ENCODE peak calls at places on chromosome 17, in six cellular contexts. One of them, this sample, is unnamed.

GRCh38 chr17:1643999-1644492 is 1.5 kb downstream of the SCARF1 start:
- DNase-seq in osteoblast: peak; percentile 91
- DNase-seq in WERI-Rb-1: no peak
- DNase-seq in neural progenitor cell: no peak
- DNase-seq in fibroblast of lung: no peak
- DNase-seq in mammary epithelial cell: no peak
- DNase-seq in this sample: no peak

GRCh38 chr17:37179893-37180292 is 195.9 kb upstream of the C17orf78 start:
- DNase-seq in WERI-Rb-1: no peak
- DNase-seq in osteoblast: no peak
- DNase-seq in neural progenitor cell: no peak
- DNase-seq in fibroblast of lung: peak; percentile 72
- DNase-seq in mammary epithelial cell: peak; percentile 61
- DNase-seq in this sample: peak; percentile 71

GRCh38 chr17:41734139-41734948 is at the start of gene HAP1:
- DNase-seq in neural progenitor cell: peak; percentile 79
- DNase-seq in fibroblast of lung: peak; percentile 17
- DNase-seq in osteoblast: peak; percentile 89
- DNase-seq in WERI-Rb-1: peak; percentile 81
- DNase-seq in mammary epithelial cell: peak; percentile 67
- DNase-seq in this sample: peak; percentile 21

GRCh38 chr17:44758414-44759095 is at the start of gene ADAM11:
- DNase-seq in mammary epithelial cell: no peak
- DNase-seq in WERI-Rb-1: no peak
- DNase-seq in fibroblast of lung: no peak
- DNase-seq in osteoblast: peak; percentile 96
- DNase-seq in neural progenitor cell: peak; percentile 69
- DNase-seq in this sample: no peak

GRCh38 chr17:6366144-6366755 is 68.7 kb downstream of the AIPL1 start:
- DNase-seq in fibroblast of lung: peak; percentile 19
- DNase-seq in WERI-Rb-1: peak; percentile 26
- DNase-seq in neural progenitor cell: no peak
- DNase-seq in mammary epithelial cell: peak; percentile 90
- DNase-seq in osteoblast: no peak
- DNase-seq in this sample: no peak

GRCh38 chr17:58300336-58300735 is 19.6 kb upstream of the MPO start:
- DNase-seq in neural progenitor cell: no peak
- DNase-seq in osteoblast: no peak
- DNase-seq in WERI-Rb-1: no peak
- DNase-seq in fibroblast of lung: no peak
- DNase-seq in mammary epithelial cell: no peak
- DNase-seq in this sample: no peak

GRCh38 chr17:43042025-43042424 is 17.0 kb downstream of the RND2 start:
- DNase-seq in mammary epithelial cell: no peak
- DNase-seq in neural progenitor cell: peak; percentile 34
- DNase-seq in osteoblast: peak; percentile 38
- DNase-seq in WERI-Rb-1: peak; percentile 89
- DNase-seq in fibroblast of lung: no peak
- DNase-seq in this sample: no peak

GRCh38 chr17:50318551-50319310 is 27.2 kb upstream of the XYLT2 start:
- DNase-seq in neural progenitor cell: no peak
- DNase-seq in osteoblast: no peak
- DNase-seq in mammary epithelial cell: peak; percentile 73
- DNase-seq in fibroblast of lung: peak; percentile 28
- DNase-seq in WERI-Rb-1: peak; percentile 94
- DNase-seq in this sample: no peak

GRCh38 chr17:49565948-49566491 is 9.7 kb upstream of the NXPH3 start:
- DNase-seq in mammary epithelial cell: peak; percentile 38
- DNase-seq in osteoblast: peak; percentile 39
- DNase-seq in WERI-Rb-1: peak; percentile 57
- DNase-seq in fibroblast of lung: peak; percentile 38
- DNase-seq in neural progenitor cell: no peak
- DNase-seq in this sample: peak; percentile 69

GRCh38 chr17:12438813-12439586 is 226.7 kb upstream of the MYOCD start:
- DNase-seq in WERI-Rb-1: no peak
- DNase-seq in neural progenitor cell: no peak
- DNase-seq in mammary epithelial cell: no peak
- DNase-seq in osteoblast: no peak
- DNase-seq in fibroblast of lung: no peak
- DNase-seq in this sample: no peak

GRCh38 chr17:72334205-72334604 is 213.4 kb downstream of the SOX9 start:
- DNase-seq in fibroblast of lung: peak; percentile 46
- DNase-seq in mammary epithelial cell: peak; percentile 33
- DNase-seq in WERI-Rb-1: no peak
- DNase-seq in osteoblast: peak; percentile 91
- DNase-seq in neural progenitor cell: no peak
- DNase-seq in this sample: peak; percentile 44

GRCh38 chr17:16459850-16460550 is 32.0 kb downstream of the LRRC75A start:
- DNase-seq in WERI-Rb-1: no peak
- DNase-seq in neural progenitor cell: peak; percentile 30
- DNase-seq in mammary epithelial cell: peak; percentile 47
- DNase-seq in osteoblast: peak; percentile 37
- DNase-seq in fibroblast of lung: no peak
- DNase-seq in this sample: no peak

GRCh38 chr17:47257651-47258339 is 4.2 kb downstream of the ITGB3 start:
- DNase-seq in fibroblast of lung: peak; percentile 66
- DNase-seq in mammary epithelial cell: peak; percentile 91
- DNase-seq in osteoblast: peak; percentile 95
- DNase-seq in neural progenitor cell: no peak
- DNase-seq in WERI-Rb-1: no peak
- DNase-seq in this sample: peak; percentile 62

GRCh38 chr17:61260061-61260797 is 139.4 kb upstream of the TBX2 start:
- DNase-seq in fibroblast of lung: peak; percentile 91
- DNase-seq in neural progenitor cell: no peak
- DNase-seq in WERI-Rb-1: no peak
- DNase-seq in mammary epithelial cell: no peak
- DNase-seq in osteoblast: no peak
- DNase-seq in this sample: peak; percentile 57

GRCh38 chr17:66032082-66032712 is 159.7 kb downstream of the CEP112 start:
- DNase-seq in WERI-Rb-1: no peak
- DNase-seq in fibroblast of lung: no peak
- DNase-seq in osteoblast: no peak
- DNase-seq in mammary epithelial cell: no peak
- DNase-seq in neural progenitor cell: no peak
- DNase-seq in this sample: no peak

GRCh38 chr17:6556121-6557039 is at the start of gene PITPNM3:
- DNase-seq in fibroblast of lung: no peak
- DNase-seq in WERI-Rb-1: no peak
- DNase-seq in osteoblast: peak; percentile 89
- DNase-seq in neural progenitor cell: peak; percentile 72
- DNase-seq in mammary epithelial cell: peak; percentile 33
- DNase-seq in this sample: no peak

GRCh38 chr17:71937914-71938313 is 182.9 kb upstream of the SOX9 start:
- DNase-seq in neural progenitor cell: no peak
- DNase-seq in WERI-Rb-1: no peak
- DNase-seq in osteoblast: no peak
- DNase-seq in mammary epithelial cell: no peak
- DNase-seq in fibroblast of lung: no peak
- DNase-seq in this sample: no peak

GRCh38 chr17:63436523-63437110 is 9.5 kb downstream of the CYB561 start:
- DNase-seq in mammary epithelial cell: no peak
- DNase-seq in fibroblast of lung: peak; percentile 44
- DNase-seq in osteoblast: peak; percentile 85
- DNase-seq in neural progenitor cell: no peak
- DNase-seq in WERI-Rb-1: peak; percentile 95
- DNase-seq in this sample: peak; percentile 56

GRCh38 chr17:57624390-57624789 is 120.7 kb downstream of the CCDC182 start:
- DNase-seq in fibroblast of lung: no peak
- DNase-seq in mammary epithelial cell: no peak
- DNase-seq in WERI-Rb-1: no peak
- DNase-seq in neural progenitor cell: no peak
- DNase-seq in osteoblast: no peak
- DNase-seq in this sample: no peak

GRCh38 chr17:32102697-32103096 is 39.6 kb upstream of the RHOT1 start:
- DNase-seq in fibroblast of lung: no peak
- DNase-seq in osteoblast: peak; percentile 68
- DNase-seq in WERI-Rb-1: no peak
- DNase-seq in mammary epithelial cell: no peak
- DNase-seq in neural progenitor cell: no peak
- DNase-seq in this sample: peak; percentile 45

GRCh38 chr17:11535231-11535630 is 63.0 kb upstream of the DNAH9 start:
- DNase-seq in WERI-Rb-1: no peak
- DNase-seq in mammary epithelial cell: no peak
- DNase-seq in neural progenitor cell: no peak
- DNase-seq in fibroblast of lung: no peak
- DNase-seq in osteoblast: no peak
- DNase-seq in this sample: no peak

GRCh38 chr17:75842963-75843576 is 1.1 kb downstream of the UNC13D start:
- DNase-seq in fibroblast of lung: no peak
- DNase-seq in osteoblast: peak; percentile 1
- DNase-seq in WERI-Rb-1: no peak
- DNase-seq in neural progenitor cell: no peak
- DNase-seq in mammary epithelial cell: no peak
- DNase-seq in this sample: no peak

GRCh38 chr17:5019475-5019956 is 15.7 kb downstream of the SLC52A1 start:
- DNase-seq in neural progenitor cell: peak; percentile 25
- DNase-seq in WERI-Rb-1: peak; percentile 42
- DNase-seq in mammary epithelial cell: no peak
- DNase-seq in fibroblast of lung: no peak
- DNase-seq in osteoblast: peak; percentile 95
- DNase-seq in this sample: no peak
- TF ChIP-seq CTCF in neural progenitor cell: peak; percentile 22
- TF ChIP-seq CTCF in WERI-Rb-1: peak; percentile 50
- TF ChIP-seq CTCF in mammary epithelial cell: no peak
- TF ChIP-seq CTCF in fibroblast of lung: peak; percentile 2
- TF ChIP-seq CTCF in osteoblast: no peak
- TF ChIP-seq CTCF in this sample: no peak

GRCh38 chr17:80183581-80184422 is 14.0 kb downstream of the CARD14 start:
- DNase-seq in mammary epithelial cell: no peak
- DNase-seq in WERI-Rb-1: no peak
- DNase-seq in osteoblast: peak; percentile 72
- DNase-seq in fibroblast of lung: no peak
- DNase-seq in neural progenitor cell: no peak
- DNase-seq in this sample: no peak

GRCh38 chr17:80181431-80181830 is 11.6 kb downstream of the CARD14 start:
- DNase-seq in fibroblast of lung: no peak
- DNase-seq in WERI-Rb-1: no peak
- DNase-seq in osteoblast: peak; percentile 60
- DNase-seq in neural progenitor cell: no peak
- DNase-seq in mammary epithelial cell: no peak
- DNase-seq in this sample: no peak

GRCh38 chr17:80184423-80184714 is 14.5 kb downstream of the CARD14 start:
- DNase-seq in mammary epithelial cell: no peak
- DNase-seq in osteoblast: peak; percentile 69
- DNase-seq in fibroblast of lung: no peak
- DNase-seq in WERI-Rb-1: no peak
- DNase-seq in neural progenitor cell: peak; percentile 71
- DNase-seq in this sample: no peak

GRCh38 chr17:80182118-80182844 is 12.5 kb downstream of the CARD14 start:
- DNase-seq in WERI-Rb-1: no peak
- DNase-seq in neural progenitor cell: no peak
- DNase-seq in osteoblast: peak; percentile 52
- DNase-seq in fibroblast of lung: no peak
- DNase-seq in mammary epithelial cell: no peak
- DNase-seq in this sample: no peak

GRCh38 chr17:80182845-80183223 is 13.0 kb downstream of the CARD14 start:
- DNase-seq in fibroblast of lung: no peak
- DNase-seq in osteoblast: peak; percentile 55
- DNase-seq in neural progenitor cell: no peak
- DNase-seq in mammary epithelial cell: no peak
- DNase-seq in WERI-Rb-1: no peak
- DNase-seq in this sample: no peak
- H3K4me3 ChIP-seq in fibroblast of lung: no peak overlapping the region
- H3K4me3 ChIP-seq in osteoblast: no peak overlapping the region
- H3K4me3 ChIP-seq in neural progenitor cell: no peak overlapping the region
- H3K4me3 ChIP-seq in mammary epithelial cell: no peak overlapping the region
- H3K4me3 ChIP-seq in WERI-Rb-1: no peak overlapping the region
- H3K4me3 ChIP-seq in this sample: no peak overlapping the region

GRCh38 chr17:17972126-17972951 is at the start of the genes DRC3 and TOM1L2:
- DNase-seq in mammary epithelial cell: peak; percentile 100
- DNase-seq in neural progenitor cell: peak; percentile 100
- DNase-seq in fibroblast of lung: peak; percentile 100
- DNase-seq in WERI-Rb-1: peak; percentile 100
- DNase-seq in osteoblast: peak; percentile 99
- DNase-seq in this sample: peak; percentile 100
- TF ChIP-seq CTCF in mammary epithelial cell: no peak
- TF ChIP-seq CTCF in neural progenitor cell: peak; percentile 14
- TF ChIP-seq CTCF in fibroblast of lung: no peak
- TF ChIP-seq CTCF in WERI-Rb-1: no peak
- TF ChIP-seq CTCF in osteoblast: no peak
- TF ChIP-seq CTCF in this sample: no peak

DNA sequence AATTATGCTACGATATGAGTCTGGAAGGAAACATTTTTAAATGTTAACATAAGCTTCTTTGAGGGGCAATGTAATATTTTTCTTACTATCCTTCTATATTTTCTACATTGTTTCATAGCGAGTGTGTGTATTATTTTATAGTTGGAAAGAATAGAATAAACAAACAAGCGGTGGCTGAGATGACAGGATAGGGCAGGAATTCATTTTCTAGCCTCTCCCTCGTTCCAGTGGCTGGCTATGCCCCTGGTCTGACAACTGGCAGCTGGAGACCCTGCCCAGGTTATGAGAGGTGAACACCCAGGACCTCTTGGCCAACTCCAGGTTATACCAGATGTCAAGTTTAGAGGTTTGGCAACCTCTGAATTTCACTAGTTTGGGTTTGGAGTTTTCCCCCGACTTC is 14.5 kb upstream of the TNRC6C start:
- DNase-seq in fibroblast of lung: no peak
- DNase-seq in mammary epithelial cell: no peak
- DNase-seq in WERI-Rb-1: no peak
- DNase-seq in neural progenitor cell: no peak
- DNase-seq in osteoblast: no peak
- DNase-seq in this sample: no peak
- H3K4me3 ChIP-seq in fibroblast of lung: no peak overlapping the region
- H3K4me3 ChIP-seq in mammary epithelial cell: no peak overlapping the region
- H3K4me3 ChIP-seq in WERI-Rb-1: no peak overlapping the region
- H3K4me3 ChIP-seq in neural progenitor cell: no peak overlapping the region
- H3K4me3 ChIP-seq in osteoblast: no peak overlapping the region
- H3K4me3 ChIP-seq in this sample: no peak overlapping the region